ENCODE peak calls at places on chromosomes 12 and 14, in six cellular contexts. G, Z, E, J, Y and W are unnamed samples. For H3K27me3, the result is how much of the 10 kb centered on the place peaks cover.

GRCh38 chr12:264269-264668 is 1.6 kb upstream of the SLC6A13 start:
- DNase-seq in G (no peak), Z (no peak), E (no peak), J (no peak), Y (no peak), W (no peak)

GRCh38 chr12:56257491-56258067 is 605 bp downstream of the ANKRD52 start:
- DNase-seq in G (no peak), Z (no peak), E (no peak), J (no peak), Y (no peak), W (peak)

GRCh38 chr12:49636979-49637378 is 13.6 kb downstream of the PRPF40B start:
- DNase-seq in G (no peak), Z (peak), E (no peak), J (no peak), Y (peak), W (peak)

GRCh38 chr12:103928736-103929050 is 1.5 kb upstream of the HSP90B1 start:
- DNase-seq in G (no peak), Z (no peak), E (no peak), J (no peak), Y (no peak), W (no peak)

GRCh38 chr12:9390761-9391160 is 182.6 kb upstream of the PZP start:
- DNase-seq in G (no peak), Z (no peak), E (no peak), J (no peak), Y (no peak), W (no peak)

GRCh38 chr12:93657076-93657475 is 20.1 kb upstream of the CRADD start:
- DNase-seq in G (no peak), Z (no peak), E (no peak), J (no peak), Y (peak), W (no peak)

GRCh38 chr12:62631531-62632520 is 165.2 kb downstream of the MON2 start:
- DNase-seq in G (peak), Z (no peak), E (peak), J (peak), Y (peak), W (no peak)

GRCh38 chr12:132689227-132689626 is 1.8 kb downstream of the PXMP2 start:
- DNase-seq in G (no peak), Z (no peak), E (no peak), J (no peak), Y (no peak), W (no peak)

GRCh38 chr14:105317546-105317945 is 3.0 kb downstream of the PACS2 start:
- DNase-seq in G (peak), Z (no peak), E (no peak), J (no peak), Y (peak), W (no peak)

GRCh38 chr14:71119075-71119474 is 211.8 kb downstream of the PCNX1 start:
- DNase-seq in G (no peak), Z (no peak), E (no peak), J (no peak), Y (no peak), W (no peak)

GRCh38 chr12:31728289-31728916 is 418 bp downstream of the AMN1 start:
- DNase-seq in G (no peak), Z (no peak), E (no peak), J (no peak), Y (no peak), W (no peak)

GRCh38 chr12:109961201-109961600 is 35.0 kb downstream of the GIT2 start:
- DNase-seq in G (no peak), Z (no peak), E (no peak), J (no peak), Y (no peak), W (no peak)

GRCh38 chr12:269216-269615 is 6.6 kb upstream of the SLC6A13 start:
- DNase-seq in G (no peak), Z (no peak), E (no peak), J (no peak), Y (peak), W (no peak)

GRCh38 chr12:80643961-80644360 is 63.5 kb upstream of the MYF6 start:
- DNase-seq in G (no peak), Z (no peak), E (no peak), J (no peak), Y (no peak), W (no peak)

GRCh38 chr12:30822385-30823139 is 67.8 kb upstream of the CAPRIN2 start:
- DNase-seq in G (peak), Z (no peak), E (no peak), J (no peak), Y (peak), W (peak)

GRCh38 chr14:99320105-99320572 is 48.1 kb upstream of the BCL11B start:
- DNase-seq in G (no peak), Z (peak), E (peak), J (no peak), Y (peak), W (peak)

GRCh38 chr12:59742831-59743230 is 147.0 kb downstream of the SLC16A7 start:
- DNase-seq in G (no peak), Z (no peak), E (no peak), J (no peak), Y (peak), W (no peak)

GRCh38 chr12:52945389-52946232 is 3.3 kb upstream of the KRT18 start:
- DNase-seq in G (no peak), Z (no peak), E (no peak), J (no peak), Y (peak), W (peak)

GRCh38 chr14:74080820-74081460 is 3.3 kb downstream of the ALDH6A1 start:
- DNase-seq in G (no peak), Z (no peak), E (no peak), J (no peak), Y (no peak), W (no peak)

GRCh38 chr14:19878029-19878642 is 3.2 kb downstream of the OR4K2 start:
- DNase-seq in G (no peak), Z (no peak), E (no peak), J (no peak), Y (peak), W (no peak)

GRCh38 chr14:90541076-90541634 is 144.3 kb downstream of the CALM1 start:
- DNase-seq in G (no peak), Z (no peak), E (no peak), J (no peak), Y (no peak), W (no peak)

GRCh38 chr12:131539381-131539780 is 171.5 kb upstream of the SFSWAP start:
- DNase-seq in G (no peak), Z (no peak), E (no peak), J (no peak), Y (no peak), W (no peak)

GRCh38 chr14:102092806-102093205 is 6.0 kb upstream of the HSP90AA1 start:
- DNase-seq in G (no peak), Z (no peak), E (no peak), J (no peak), Y (no peak), W (no peak)

GRCh38 chr12:88399811-88400210 is 180.5 kb downstream of the KITLG start:
- DNase-seq in G (no peak), Z (no peak), E (no peak), J (no peak), Y (no peak), W (no peak)

GRCh38 chr14:104887623-104888488 is 22.8 kb downstream of the CEP170B start:
- DNase-seq in G (peak), Z (no peak), E (no peak), J (no peak), Y (no peak), W (no peak)

GRCh38 chr14:75543786-75544185 is 21.5 kb downstream of the BATF start:
- DNase-seq in G (no peak), Z (no peak), E (no peak), J (no peak), Y (no peak), W (no peak)

GRCh38 chr12:80553316-80553715 is 109.3 kb downstream of the PTPRQ start:
- DNase-seq in G (no peak), Z (no peak), E (no peak), J (peak), Y (peak), W (no peak)

GRCh38 chr14:63991833-63992232 is 139.0 kb downstream of the SYNE2 start:
- DNase-seq in G (no peak), Z (no peak), E (no peak), J (no peak), Y (no peak), W (no peak)

GRCh38 chr14:63993992-63994391 is 141.2 kb downstream of the SYNE2 start:
- DNase-seq in G (no peak), Z (no peak), E (no peak), J (no peak), Y (peak), W (no peak)

GRCh38 chr14:63996016-63996415 is 143.2 kb downstream of the SYNE2 start:
- DNase-seq in G (no peak), Z (no peak), E (no peak), J (no peak), Y (no peak), W (no peak)

GRCh38 chr14:63995285-63995684 is 142.5 kb downstream of the SYNE2 start:
- DNase-seq in G (no peak), Z (no peak), E (no peak), J (no peak), Y (no peak), W (no peak)

GRCh38 chr14:63992858-63993257 is 140.1 kb downstream of the SYNE2 start:
- DNase-seq in G (no peak), Z (no peak), E (no peak), J (no peak), Y (no peak), W (no peak)
- H3K27me3 ChIP-seq in G (under half), Z (under half), E (under half), J (under half), Y (under half), W (under half)

GRCh38 chr12:71438670-71439361 is 782 bp upstream of the LGR5 start:
- DNase-seq in G (no peak), Z (no peak), E (no peak), J (no peak), Y (peak), W (peak)

GRCh38 chr12:71432936-71433335 is 6.7 kb upstream of the LGR5 start:
- DNase-seq in G (no peak), Z (no peak), E (no peak), J (no peak), Y (no peak), W (no peak)

GRCh38 chr12:71439613-71440392 is at the start of gene LGR5:
- DNase-seq in G (peak), Z (no peak), E (no peak), J (no peak), Y (peak), W (peak)

GRCh38 chr12:71439362-71439612 is 311 bp upstream of the LGR5 start:
- DNase-seq in G (no peak), Z (no peak), E (no peak), J (no peak), Y (peak), W (no peak)

DNA sequence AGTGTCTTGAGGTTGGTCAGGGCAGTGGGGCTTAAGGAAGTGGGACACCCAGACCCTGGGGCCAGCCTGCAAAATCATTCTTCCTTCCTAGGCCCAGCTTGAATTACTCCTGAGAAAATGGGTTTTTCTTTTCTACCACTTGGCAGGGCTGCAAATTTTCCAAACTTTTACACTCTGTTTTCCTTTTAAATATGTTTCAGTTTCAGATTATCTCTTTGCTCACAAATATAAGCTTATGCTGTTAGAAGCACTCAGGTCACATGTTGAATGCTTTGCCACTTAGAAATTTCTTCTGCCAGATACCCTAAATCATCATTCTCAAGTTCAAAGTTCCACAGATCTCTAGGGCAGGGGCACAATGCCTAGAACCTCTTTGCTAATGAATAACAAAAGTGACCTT is 2.9 kb upstream of the LGR5 start:
- DNase-seq in G (no peak), Z (no peak), E (no peak), J (no peak), Y (no peak), W (no peak)
- H3K4me3 ChIP-seq in G (no peak), Z (no peak), E (no peak), J (no peak), Y (no peak), W (no peak)

GRCh38 chr14:72924332-72924731 is 1.9 kb upstream of the DCAF4 start:
- DNase-seq in G (peak), Z (no peak), E (no peak), J (no peak), Y (no peak), W (no peak)
- H3K27me3 ChIP-seq in G (under half), Z (under half), E (under half), J (under half), Y (under half), W (under half)

GRCh38 chr14:33671556-33671955 is 279.3 kb downstream of the EGLN3 start:
- DNase-seq in G (no peak), Z (no peak), E (no peak), J (no peak), Y (no peak), W (no peak)
- H3K4me3 ChIP-seq in G (no peak), Z (no peak), E (no peak), J (no peak), Y (no peak), W (no peak)

GRCh38 chr12:45040977-45041376 is 9.9 kb downstream of the DBX2 start:
- DNase-seq in G (no peak), Z (no peak), E (no peak), J (no peak), Y (no peak), W (no peak)
- H3K27me3 ChIP-seq in G (under half), Z (under half), E (under half), J (under half), Y (under half), W (under half)

GRCh38 chr12:105466901-105467598 is 136.6 kb downstream of the C12orf75 start:
- DNase-seq in G (no peak), Z (no peak), E (no peak), J (no peak), Y (no peak), W (no peak)
- H3K4me3 ChIP-seq in G (no peak), Z (no peak), E (no peak), J (no peak), Y (no peak), W (no peak)

DNA sequence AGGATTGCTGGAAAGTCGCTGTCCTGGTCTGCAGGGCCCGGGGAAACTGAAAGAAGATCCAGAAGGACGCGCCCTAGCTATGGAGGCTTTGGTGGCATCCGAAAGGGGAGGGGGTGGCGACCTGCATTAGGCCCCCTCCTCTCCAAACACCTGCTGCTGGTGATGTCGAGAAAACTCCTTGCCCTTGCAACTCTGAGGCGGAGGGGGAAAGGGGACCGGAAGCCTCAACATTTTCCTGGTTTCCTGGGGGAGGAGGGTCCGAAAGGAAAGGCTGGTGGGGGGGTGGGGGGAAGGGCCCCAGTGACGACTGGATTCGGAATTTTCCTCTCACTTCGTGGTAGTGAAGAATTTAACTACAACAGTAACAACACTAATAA is 421.1 kb downstream of the VRK1 start:
- DNase-seq in G (no peak), Z (no peak), E (no peak), J (no peak), Y (no peak), W (no peak)
- H3K27me3 ChIP-seq in G (under half), Z (under half), E (under half), J (under half), Y (under half), W (under half)

DNA sequence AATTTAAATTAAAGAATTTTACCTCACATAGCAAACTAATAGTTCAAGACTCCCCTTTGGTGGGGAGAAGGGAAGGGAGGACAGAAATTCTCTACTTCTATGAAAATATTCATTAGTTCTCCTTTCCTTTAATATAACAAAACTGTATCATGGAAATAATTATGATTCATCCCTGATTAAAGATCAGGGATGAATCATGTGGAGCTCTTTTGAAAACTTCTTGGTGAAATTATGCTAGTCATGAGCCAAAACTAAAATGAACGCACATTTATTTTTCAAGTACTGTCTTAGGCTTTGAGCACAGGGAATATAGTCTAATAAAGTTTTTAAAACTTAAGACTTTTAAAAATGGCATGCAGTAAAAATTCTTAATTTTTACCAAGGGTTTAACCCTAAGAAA is 17.1 kb downstream of the TMBIM4 start:
- DNase-seq in G (no peak), Z (no peak), E (no peak), J (peak), Y (peak), W (no peak)
- H3K4me3 ChIP-seq in G (no peak), Z (no peak), E (no peak), J (no peak), Y (no peak), W (no peak)

GRCh38 chr12:124024790-124025189 is 51.8 kb downstream of the ZNF664 start:
- DNase-seq in G (no peak), Z (no peak), E (no peak), J (no peak), Y (no peak), W (no peak)

GRCh38 chr12:124020398-124021024 is 47.5 kb downstream of the ZNF664 start:
- DNase-seq in G (no peak), Z (no peak), E (no peak), J (no peak), Y (peak), W (no peak)

GRCh38 chr12:124021025-124021406 is 48.0 kb downstream of the ZNF664 start:
- DNase-seq in G (no peak), Z (no peak), E (no peak), J (no peak), Y (no peak), W (no peak)

GRCh38 chr12:124024263-124024678 is 51.3 kb downstream of the ZNF664 start:
- DNase-seq in G (no peak), Z (no peak), E (no peak), J (no peak), Y (no peak), W (no peak)

DNA sequence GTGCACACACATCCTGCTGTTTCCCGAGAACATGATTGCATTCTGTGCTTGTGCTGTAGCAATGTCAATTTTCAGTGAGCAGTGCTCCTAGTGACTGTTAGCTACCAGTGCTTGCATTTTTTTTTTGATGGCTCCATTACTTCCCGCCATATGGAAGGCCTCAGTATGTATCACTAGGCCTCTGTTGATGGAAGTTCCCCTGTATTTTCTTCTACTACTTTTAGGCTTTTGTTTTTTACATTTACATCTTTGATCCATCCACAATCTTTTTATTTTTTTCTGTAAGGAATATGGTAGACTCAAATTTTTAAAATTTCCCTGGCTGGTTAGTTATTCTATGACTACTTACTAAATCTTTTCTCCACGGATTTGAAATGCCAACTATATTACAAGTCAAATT is 49.1 kb downstream of the ZNF664 start:
- DNase-seq in G (no peak), Z (no peak), E (no peak), J (no peak), Y (no peak), W (no peak)
- H3K27me3 ChIP-seq in G (under half), Z (under half), E (under half), J (under half), Y (under half), W (under half)

DNA sequence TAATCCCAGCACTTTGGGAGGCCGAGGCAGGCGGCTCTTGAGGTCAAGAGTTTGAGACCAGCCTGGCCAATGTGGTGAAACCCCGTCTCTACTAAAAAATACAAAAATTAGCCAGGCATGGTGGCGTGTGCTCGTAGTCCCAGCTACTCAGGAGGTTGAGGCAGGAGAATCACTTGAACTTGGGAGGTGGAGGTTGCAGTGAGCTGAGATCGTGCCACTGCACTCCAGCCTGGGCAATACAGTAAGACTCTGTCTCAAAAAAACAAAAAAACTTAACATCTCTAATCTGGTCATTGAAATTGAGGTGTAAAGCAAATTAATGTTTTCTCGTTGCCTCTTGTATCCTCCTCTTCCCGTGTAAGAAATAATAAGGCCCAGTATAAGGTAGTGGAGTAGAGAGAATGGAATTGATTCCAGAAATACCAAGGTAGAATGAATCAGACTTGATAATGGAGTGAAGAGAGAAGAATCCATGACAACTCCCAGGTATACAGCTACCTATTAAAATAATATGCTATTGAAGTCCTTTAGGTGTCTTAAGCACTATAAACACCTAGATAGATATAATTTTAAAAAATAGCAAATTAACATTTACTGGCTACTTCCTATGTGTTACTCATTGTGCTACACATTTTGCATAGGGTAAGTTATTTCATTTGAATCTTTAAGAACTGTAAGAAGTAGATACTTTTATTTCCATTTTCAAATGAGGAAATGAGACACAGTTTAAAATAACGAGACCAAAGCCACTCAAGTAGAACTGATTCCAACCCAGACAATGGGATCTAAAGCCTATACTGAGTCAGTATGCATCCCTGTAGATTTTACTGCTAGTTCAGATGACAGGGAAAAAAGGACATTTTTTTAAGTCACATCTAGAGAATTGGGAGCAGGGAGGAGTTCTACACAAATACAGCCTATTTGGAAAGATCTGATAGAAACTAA is 23.2 kb downstream of the RAP1B start:
- DNase-seq in G (no peak), Z (no peak), E (no peak), J (no peak), Y (no peak), W (no peak)
- H3K4me3 ChIP-seq in G (no peak), Z (no peak), E (no peak), J (no peak), Y (no peak), W (no peak)